ENCODE peak calls at places on chromosomes 13 and 19, in seven cellular contexts. One of them, this sample, is unnamed.

GRCh38 chr13:42094641-42095040 is 46.2 kb downstream of the DGKH start:
- DNase-seq in NCI-H1048: no peak
- DNase-seq in activated CD8-positive, alpha-beta T cell treated with anti-CD3 and anti-CD28 coated beads for 36 hours: no peak
- DNase-seq in lower leg skin: no peak
- DNase-seq in neural progenitor cell: no peak
- DNase-seq in stimulated activated CD4-positive, alpha-beta T cell treated with anti-CD3 and anti-CD28 coated beads, Interleukin-12 subunit alpha, Interleukin-12 subunit beta, amount 100 ng/mL, for 4 hours: no peak
- DNase-seq in left cardiac atrium: no peak
- DNase-seq in this sample: no peak

GRCh38 chr13:33352520-33352919 is 67.0 kb upstream of the STARD13 start:
- DNase-seq in NCI-H1048: no peak
- DNase-seq in activated CD8-positive, alpha-beta T cell treated with anti-CD3 and anti-CD28 coated beads for 36 hours: no peak
- DNase-seq in lower leg skin: no peak
- DNase-seq in neural progenitor cell: no peak
- DNase-seq in stimulated activated CD4-positive, alpha-beta T cell treated with anti-CD3 and anti-CD28 coated beads, Interleukin-12 subunit alpha, Interleukin-12 subunit beta, amount 100 ng/mL, for 4 hours: no peak
- DNase-seq in left cardiac atrium: no peak
- DNase-seq in this sample: no peak

GRCh38 chr19:16380943-16381755 is 56.5 kb downstream of the KLF2 start:
- DNase-seq in NCI-H1048: no peak
- DNase-seq in activated CD8-positive, alpha-beta T cell treated with anti-CD3 and anti-CD28 coated beads for 36 hours: no peak
- DNase-seq in lower leg skin: no peak
- DNase-seq in neural progenitor cell: no peak
- DNase-seq in stimulated activated CD4-positive, alpha-beta T cell treated with anti-CD3 and anti-CD28 coated beads, Interleukin-12 subunit alpha, Interleukin-12 subunit beta, amount 100 ng/mL, for 4 hours: no peak
- DNase-seq in left cardiac atrium: no peak
- DNase-seq in this sample: no peak

GRCh38 chr13:24277721-24278120 is 31.7 kb upstream of the C1QTNF9 start:
- DNase-seq in NCI-H1048: no peak
- DNase-seq in activated CD8-positive, alpha-beta T cell treated with anti-CD3 and anti-CD28 coated beads for 36 hours: no peak
- DNase-seq in lower leg skin: no peak
- DNase-seq in neural progenitor cell: no peak
- DNase-seq in stimulated activated CD4-positive, alpha-beta T cell treated with anti-CD3 and anti-CD28 coated beads, Interleukin-12 subunit alpha, Interleukin-12 subunit beta, amount 100 ng/mL, for 4 hours: no peak
- DNase-seq in left cardiac atrium: no peak
- DNase-seq in this sample: no peak

GRCh38 chr13:91216928-91217700 is 130.4 kb upstream of the MIR17HG start:
- DNase-seq in NCI-H1048: no peak
- DNase-seq in activated CD8-positive, alpha-beta T cell treated with anti-CD3 and anti-CD28 coated beads for 36 hours: no peak
- DNase-seq in lower leg skin: no peak
- DNase-seq in neural progenitor cell: peak; percentile 97
- DNase-seq in stimulated activated CD4-positive, alpha-beta T cell treated with anti-CD3 and anti-CD28 coated beads, Interleukin-12 subunit alpha, Interleukin-12 subunit beta, amount 100 ng/mL, for 4 hours: no peak
- DNase-seq in left cardiac atrium: no peak
- DNase-seq in this sample: no peak

GRCh38 chr13:109155301-109155761 is 525.9 kb downstream of the MYO16 start:
- DNase-seq in NCI-H1048: no peak
- DNase-seq in activated CD8-positive, alpha-beta T cell treated with anti-CD3 and anti-CD28 coated beads for 36 hours: no peak
- DNase-seq in lower leg skin: no peak
- DNase-seq in neural progenitor cell: no peak
- DNase-seq in stimulated activated CD4-positive, alpha-beta T cell treated with anti-CD3 and anti-CD28 coated beads, Interleukin-12 subunit alpha, Interleukin-12 subunit beta, amount 100 ng/mL, for 4 hours: no peak
- DNase-seq in left cardiac atrium: no peak
- DNase-seq in this sample: no peak

GRCh38 chr13:110653271-110653670 is 37.9 kb downstream of the NAXD start:
- DNase-seq in NCI-H1048: no peak
- DNase-seq in activated CD8-positive, alpha-beta T cell treated with anti-CD3 and anti-CD28 coated beads for 36 hours: no peak
- DNase-seq in lower leg skin: no peak
- DNase-seq in neural progenitor cell: no peak
- DNase-seq in stimulated activated CD4-positive, alpha-beta T cell treated with anti-CD3 and anti-CD28 coated beads, Interleukin-12 subunit alpha, Interleukin-12 subunit beta, amount 100 ng/mL, for 4 hours: no peak
- DNase-seq in left cardiac atrium: no peak
- DNase-seq in this sample: no peak

GRCh38 chr13:24279267-24279666 is 30.1 kb upstream of the C1QTNF9 start:
- DNase-seq in NCI-H1048: no peak
- DNase-seq in activated CD8-positive, alpha-beta T cell treated with anti-CD3 and anti-CD28 coated beads for 36 hours: no peak
- DNase-seq in lower leg skin: no peak
- DNase-seq in neural progenitor cell: no peak
- DNase-seq in stimulated activated CD4-positive, alpha-beta T cell treated with anti-CD3 and anti-CD28 coated beads, Interleukin-12 subunit alpha, Interleukin-12 subunit beta, amount 100 ng/mL, for 4 hours: no peak
- DNase-seq in left cardiac atrium: no peak
- DNase-seq in this sample: no peak

GRCh38 chr13:46094478-46094877 is 10.4 kb downstream of the CPB2 start:
- DNase-seq in NCI-H1048: no peak
- DNase-seq in activated CD8-positive, alpha-beta T cell treated with anti-CD3 and anti-CD28 coated beads for 36 hours: no peak
- DNase-seq in lower leg skin: no peak
- DNase-seq in neural progenitor cell: no peak
- DNase-seq in stimulated activated CD4-positive, alpha-beta T cell treated with anti-CD3 and anti-CD28 coated beads, Interleukin-12 subunit alpha, Interleukin-12 subunit beta, amount 100 ng/mL, for 4 hours: no peak
- DNase-seq in left cardiac atrium: no peak
- DNase-seq in this sample: no peak

GRCh38 chr13:113448885-113449692 is 4.2 kb downstream of the ADPRHL1 start:
- DNase-seq in NCI-H1048: peak; percentile 61
- DNase-seq in activated CD8-positive, alpha-beta T cell treated with anti-CD3 and anti-CD28 coated beads for 36 hours: peak; percentile 44
- DNase-seq in lower leg skin: no peak
- DNase-seq in neural progenitor cell: no peak
- DNase-seq in stimulated activated CD4-positive, alpha-beta T cell treated with anti-CD3 and anti-CD28 coated beads, Interleukin-12 subunit alpha, Interleukin-12 subunit beta, amount 100 ng/mL, for 4 hours: no peak
- DNase-seq in left cardiac atrium: no peak
- DNase-seq in this sample: peak; percentile 86

GRCh38 chr19:37932985-37933953 is 26.3 kb downstream of the SIPA1L3 start:
- DNase-seq in NCI-H1048: no peak
- DNase-seq in activated CD8-positive, alpha-beta T cell treated with anti-CD3 and anti-CD28 coated beads for 36 hours: no peak
- DNase-seq in lower leg skin: no peak
- DNase-seq in neural progenitor cell: peak; percentile 15
- DNase-seq in stimulated activated CD4-positive, alpha-beta T cell treated with anti-CD3 and anti-CD28 coated beads, Interleukin-12 subunit alpha, Interleukin-12 subunit beta, amount 100 ng/mL, for 4 hours: no peak
- DNase-seq in left cardiac atrium: no peak
- DNase-seq in this sample: no peak

GRCh38 chr19:1817553-1818179 is 5.6 kb upstream of the ATP8B3 start:
- DNase-seq in NCI-H1048: no peak
- DNase-seq in activated CD8-positive, alpha-beta T cell treated with anti-CD3 and anti-CD28 coated beads for 36 hours: no peak
- DNase-seq in lower leg skin: no peak
- DNase-seq in neural progenitor cell: no peak
- DNase-seq in stimulated activated CD4-positive, alpha-beta T cell treated with anti-CD3 and anti-CD28 coated beads, Interleukin-12 subunit alpha, Interleukin-12 subunit beta, amount 100 ng/mL, for 4 hours: no peak
- DNase-seq in left cardiac atrium: no peak
- DNase-seq in this sample: no peak

GRCh38 chr19:10501971-10502523 is 1.1 kb downstream of the KEAP1 start:
- DNase-seq in NCI-H1048: no peak
- DNase-seq in activated CD8-positive, alpha-beta T cell treated with anti-CD3 and anti-CD28 coated beads for 36 hours: peak; percentile 60
- DNase-seq in lower leg skin: peak; percentile 92
- DNase-seq in neural progenitor cell: peak; percentile 54
- DNase-seq in stimulated activated CD4-positive, alpha-beta T cell treated with anti-CD3 and anti-CD28 coated beads, Interleukin-12 subunit alpha, Interleukin-12 subunit beta, amount 100 ng/mL, for 4 hours: peak; percentile 55
- DNase-seq in left cardiac atrium: peak; percentile 86
- DNase-seq in this sample: peak; percentile 76

GRCh38 chr13:110560606-110561334 is 752 bp downstream of the RAB20 start:
- DNase-seq in NCI-H1048: no peak
- DNase-seq in activated CD8-positive, alpha-beta T cell treated with anti-CD3 and anti-CD28 coated beads for 36 hours: peak; percentile 11
- DNase-seq in lower leg skin: no peak
- DNase-seq in neural progenitor cell: peak; percentile 72
- DNase-seq in stimulated activated CD4-positive, alpha-beta T cell treated with anti-CD3 and anti-CD28 coated beads, Interleukin-12 subunit alpha, Interleukin-12 subunit beta, amount 100 ng/mL, for 4 hours: peak; percentile 4
- DNase-seq in left cardiac atrium: no peak
- DNase-seq in this sample: peak; percentile 42

GRCh38 chr19:51830263-51830662 is 35.3 kb downstream of the FPR3 start:
- DNase-seq in NCI-H1048: no peak
- DNase-seq in activated CD8-positive, alpha-beta T cell treated with anti-CD3 and anti-CD28 coated beads for 36 hours: no peak
- DNase-seq in lower leg skin: no peak
- DNase-seq in neural progenitor cell: no peak
- DNase-seq in stimulated activated CD4-positive, alpha-beta T cell treated with anti-CD3 and anti-CD28 coated beads, Interleukin-12 subunit alpha, Interleukin-12 subunit beta, amount 100 ng/mL, for 4 hours: no peak
- DNase-seq in left cardiac atrium: no peak
- DNase-seq in this sample: no peak

GRCh38 chr13:51707468-51707867 is 96.5 kb downstream of the DHRS12 start:
- DNase-seq in NCI-H1048: no peak
- DNase-seq in activated CD8-positive, alpha-beta T cell treated with anti-CD3 and anti-CD28 coated beads for 36 hours: no peak
- DNase-seq in lower leg skin: no peak
- DNase-seq in neural progenitor cell: no peak
- DNase-seq in stimulated activated CD4-positive, alpha-beta T cell treated with anti-CD3 and anti-CD28 coated beads, Interleukin-12 subunit alpha, Interleukin-12 subunit beta, amount 100 ng/mL, for 4 hours: no peak
- DNase-seq in left cardiac atrium: no peak
- DNase-seq in this sample: no peak

GRCh38 chr19:43847246-43847645 is 20.1 kb downstream of the ZNF283 start:
- DNase-seq in NCI-H1048: no peak
- DNase-seq in activated CD8-positive, alpha-beta T cell treated with anti-CD3 and anti-CD28 coated beads for 36 hours: no peak
- DNase-seq in lower leg skin: no peak
- DNase-seq in neural progenitor cell: no peak
- DNase-seq in stimulated activated CD4-positive, alpha-beta T cell treated with anti-CD3 and anti-CD28 coated beads, Interleukin-12 subunit alpha, Interleukin-12 subunit beta, amount 100 ng/mL, for 4 hours: no peak
- DNase-seq in left cardiac atrium: no peak
- DNase-seq in this sample: no peak

GRCh38 chr19:38975861-38976271 is 324 bp upstream of the FBXO17 start:
- DNase-seq in NCI-H1048: no peak
- DNase-seq in activated CD8-positive, alpha-beta T cell treated with anti-CD3 and anti-CD28 coated beads for 36 hours: no peak
- DNase-seq in lower leg skin: no peak
- DNase-seq in neural progenitor cell: peak; percentile 67
- DNase-seq in stimulated activated CD4-positive, alpha-beta T cell treated with anti-CD3 and anti-CD28 coated beads, Interleukin-12 subunit alpha, Interleukin-12 subunit beta, amount 100 ng/mL, for 4 hours: no peak
- DNase-seq in left cardiac atrium: peak; percentile 39
- DNase-seq in this sample: no peak

This sample was measured in ovary.